ENCODE peak calls at places on chromosome 6, in four cellular contexts. S, W, P and C are unnamed samples.

GRCh38 chr6:148392611-148393160 is 50.0 kb downstream of the SASH1 start:
- DNase-seq in S (no peak), P (no peak), W (no peak), C (no peak)

GRCh38 chr6:99341862-99342455 is 7.5 kb downstream of the FAXC start:
- DNase-seq in W (no peak), S (no peak), P (no peak), C (no peak)

GRCh38 chr6:169960891-169961611 is 209.6 kb downstream of the ERMARD start:
- DNase-seq in W (no peak), S (no peak), P (no peak), C (no peak)

GRCh38 chr6:50724381-50725124 is 11.2 kb downstream of the TFAP2D start:
- DNase-seq in P (no peak), W (no peak), S (no peak), C (no peak)

GRCh38 chr6:25601797-25602679 is 50.0 kb upstream of the SCGN start:
- DNase-seq in S (no peak), W (no peak), P (peak), C (no peak)

GRCh38 chr6:21305827-21306469 is 287.6 kb upstream of the SOX4 start:
- DNase-seq in S (no peak), W (no peak), P (no peak), C (no peak)

GRCh38 chr6:157218371-157219198 is 104.7 kb downstream of the TMEM242 start:
- DNase-seq in P (no peak), S (no peak), W (no peak), C (no peak)

GRCh38 chr6:167704396-167704801 is 122.3 kb upstream of the AFDN start:
- DNase-seq in W (no peak), P (no peak), S (no peak), C (no peak)

GRCh38 chr6:3323696-3324261 is 65.0 kb downstream of the PSMG4 start:
- DNase-seq in W (no peak), S (no peak), P (no peak), C (no peak)

GRCh38 chr6:134421496-134421895 is 103.6 kb upstream of the SGK1 start:
- DNase-seq in W (no peak), S (no peak), P (peak), C (no peak)

GRCh38 chr6:112773217-112773616 is 426.1 kb downstream of the RFPL4B start:
- DNase-seq in W (no peak), S (no peak), P (peak), C (no peak)